ENCODE peak calls at places on chromosomes 12 and 14, in four cellular contexts. W is T-cell, V is body of pancreas, A is colonic mucosa. D is an unnamed sample.

GRCh38 chr14:84767434-84767833 is 762.5 kb upstream of the FLRT2 start:
- DNase-seq in W (no peak), V (no peak), A (no peak), D (no peak)

GRCh38 chr14:57854571-57854970 is 11.3 kb downstream of the SLC35F4 start:
- DNase-seq in W (no peak), V (no peak), A (no peak), D (no peak)

GRCh38 chr12:30816742-30817465 is 62.2 kb upstream of the CAPRIN2 start:
- DNase-seq in W (no peak), V (no peak), A (no peak), D (no peak)

GRCh38 chr12:131975228-131975627 is 25.5 kb downstream of the EP400 start:
- DNase-seq in W (no peak), V (no peak), A (no peak), D (no peak)

GRCh38 chr14:68843471-68844209 is 50.8 kb upstream of the ZFP36L1 start:
- DNase-seq in W (peak; percentile 77), V (peak; percentile 79), A (peak; percentile 77), D (peak; percentile 76)

GRCh38 chr12:107891967-107892366 is 117.5 kb downstream of the ASCL4 start:
- DNase-seq in W (no peak), V (peak; percentile 13), A (no peak), D (peak; percentile 52)

GRCh38 chr14:88667555-88668273 is 104.9 kb downstream of the ZC3H14 start:
- DNase-seq in W (peak; percentile 53), V (peak; percentile 70), A (peak; percentile 64), D (peak; percentile 85)

GRCh38 chr14:83425138-83425537 is 1891.5 kb upstream of the SEL1L start:
- DNase-seq in W (no peak), V (no peak), A (no peak), D (peak; percentile 68)

GRCh38 chr14:89365071-89365801 is 51.8 kb downstream of the FOXN3 start:
- DNase-seq in W (peak; percentile 73), V (peak; percentile 51), A (peak; percentile 42), D (no peak)

GRCh38 chr12:57087689-57088441 is 1.0 kb upstream of the NAB2 start:
- DNase-seq in W (peak; percentile 75), V (peak; percentile 90), A (peak; percentile 83), D (peak; percentile 95)

GRCh38 chr14:76408877-76409276 is 32.9 kb downstream of the ESRRB start:
- DNase-seq in W (no peak), V (no peak), A (no peak), D (no peak)

GRCh38 chr14:68401855-68402254 is 391.0 kb downstream of the ZFP36L1 start:
- DNase-seq in W (no peak), V (no peak), A (no peak), D (no peak)

GRCh38 chr14:104254735-104255400 is 116.5 kb downstream of the KIF26A start:
- DNase-seq in W (no peak), V (no peak), A (no peak), D (no peak)

GRCh38 chr14:103108749-103109207 is 14.3 kb downstream of the EXOC3L4 start:
- DNase-seq in W (peak; percentile 26), V (peak; percentile 45), A (no peak), D (peak; percentile 37)

GRCh38 chr14:59013672-59014298 is 174.7 kb upstream of the DAAM1 start:
- DNase-seq in W (no peak), V (no peak), A (no peak), D (peak; percentile 32)

GRCh38 chr12:29167410-29167809 is 18.3 kb downstream of the FAR2 start:
- DNase-seq in W (no peak), V (no peak), A (no peak), D (no peak)

GRCh38 chr12:80509781-80510556 is 65.9 kb downstream of the PTPRQ start:
- DNase-seq in W (no peak), V (no peak), A (no peak), D (peak; percentile 86)

GRCh38 chr14:20440882-20441281 is 4.9 kb upstream of the KLHL33 start:
- DNase-seq in W (peak; percentile 53), V (no peak), A (no peak), D (no peak)

GRCh38 chr12:88336071-88336768 is 194.1 kb downstream of the TMTC3 start:
- DNase-seq in W (no peak), V (no peak), A (no peak), D (peak; percentile 71)

GRCh38 chr12:24948452-24948815 is 467 bp downstream of the BCAT1 start:
- DNase-seq in W (no peak), V (peak; percentile 17), A (no peak), D (peak; percentile 58)

GRCh38 chr12:7879246-7879645 is 6.5 kb upstream of the SLC2A14 start:
- DNase-seq in W (no peak), V (no peak), A (no peak), D (no peak)

GRCh38 chr14:104392396-104393198 is 187.0 kb upstream of the C14orf180 start:
- DNase-seq in W (no peak), V (no peak), A (peak; percentile 14), D (no peak)

GRCh38 chr14:96221841-96222240 is 17.2 kb downstream of the BDKRB2 start:
- DNase-seq in W (no peak), V (no peak), A (no peak), D (no peak)

GRCh38 chr12:61853945-61854344 is 406.3 kb upstream of the USP15 start:
- DNase-seq in W (no peak), V (no peak), A (no peak), D (no peak)

GRCh38 chr14:88986146-88986841 is 161.8 kb downstream of the TTC8 start:
- DNase-seq in W (no peak), V (no peak), A (no peak), D (peak; percentile 83)

D was measured in GM23248.